ENCODE peak calls at places on chromosomes 1 and 21, in eight cellular contexts. X, L, R, S, E, A, Q and T are unnamed samples.

GRCh38 chr1:202317941-202318925 is 23.5 kb downstream of the UBE2T start:
- DNase-seq in L (no peak), S (no peak), X (no peak), R (no peak), A (no peak), E (no peak), Q (peak), T (no peak)

GRCh38 chr1:17212009-17212408 is 7.1 kb downstream of the PADI1 start:
- DNase-seq in L (no peak), A (no peak), E (no peak), R (no peak), X (no peak), S (no peak), Q (no peak), T (no peak)

GRCh38 chr1:231023150-231023549 is 16.9 kb downstream of the FAM89A start:
- DNase-seq in Q (peak), A (no peak), R (no peak), E (no peak), L (no peak), S (no peak), X (no peak), T (no peak)

GRCh38 chr1:12477936-12478611 is 139.9 kb downstream of the DHRS3 start:
- DNase-seq in S (peak), X (no peak), A (peak), L (peak), E (peak), R (peak), Q (peak), T (no peak)

GRCh38 chr1:3631330-3631729 is 6.5 kb downstream of the TPRG1L start:
- DNase-seq in X (no peak), R (no peak), E (no peak), S (peak), A (no peak), L (no peak), Q (no peak), T (no peak)

GRCh38 chr1:11301593-11301992 is 28.6 kb downstream of the UBIAD1 start:
- DNase-seq in L (no peak), A (no peak), E (no peak), R (no peak), X (no peak), S (no peak), Q (no peak), T (no peak)

GRCh38 chr1:231219422-231220401 is 21.3 kb upstream of the GNPAT start:
- DNase-seq in S (no peak), E (no peak), L (no peak), R (no peak), X (no peak), Q (no peak), A (no peak), T (no peak)

GRCh38 chr1:32178380-32179192 is 889 bp upstream of the TXLNA start:
- DNase-seq in X (no peak), R (no peak), S (peak), A (no peak), Q (no peak), L (no peak), E (no peak), T (no peak)

GRCh38 chr1:95368178-95368577 is 134.2 kb downstream of the RWDD3 start:
- DNase-seq in A (no peak), R (no peak), L (no peak), X (no peak), S (no peak), E (no peak), Q (no peak), T (no peak)

GRCh38 chr1:209230319-209230718 is 353.2 kb upstream of the CAMK1G start:
- DNase-seq in E (no peak), Q (no peak), X (no peak), A (no peak), R (no peak), L (no peak), S (no peak), T (no peak)

GRCh38 chr1:53182111-53182593 is 14.5 kb upstream of the CPT2 start:
- DNase-seq in A (peak), Q (peak), E (no peak), X (peak), R (peak), S (peak), L (peak), T (peak)

GRCh38 chr1:202562443-202563060 is 147.7 kb downstream of the SYT2 start:
- DNase-seq in E (no peak), R (no peak), X (no peak), S (no peak), L (no peak), A (no peak), Q (no peak), T (no peak)

GRCh38 chr1:237527761-237528160 is 363.0 kb downstream of the ZP4 start:
- DNase-seq in A (no peak), L (no peak), R (no peak), Q (no peak), E (no peak), S (no peak), X (no peak), T (no peak)

GRCh38 chr1:202628646-202629215 is 81.5 kb downstream of the SYT2 start:
- DNase-seq in A (no peak), R (no peak), E (no peak), L (no peak), S (no peak), X (no peak), Q (no peak), T (no peak)

GRCh38 chr1:20349971-20350370 is 59.3 kb downstream of the VWA5B1 start:
- DNase-seq in L (no peak), A (no peak), S (no peak), Q (no peak), X (no peak), E (no peak), R (no peak), T (no peak)

GRCh38 chr1:20348326-20348910 is 57.7 kb downstream of the VWA5B1 start:
- DNase-seq in Q (no peak), E (no peak), A (no peak), R (no peak), L (no peak), S (no peak), X (no peak), T (no peak)

GRCh38 chr1:20349561-20349960 is 58.9 kb downstream of the VWA5B1 start:
- DNase-seq in E (no peak), Q (no peak), A (no peak), S (no peak), R (no peak), L (no peak), X (no peak), T (no peak)

GRCh38 chr1:20346433-20346832 is 55.8 kb downstream of the VWA5B1 start:
- DNase-seq in X (no peak), R (no peak), L (no peak), E (no peak), A (no peak), S (no peak), Q (no peak), T (no peak)

DNA sequence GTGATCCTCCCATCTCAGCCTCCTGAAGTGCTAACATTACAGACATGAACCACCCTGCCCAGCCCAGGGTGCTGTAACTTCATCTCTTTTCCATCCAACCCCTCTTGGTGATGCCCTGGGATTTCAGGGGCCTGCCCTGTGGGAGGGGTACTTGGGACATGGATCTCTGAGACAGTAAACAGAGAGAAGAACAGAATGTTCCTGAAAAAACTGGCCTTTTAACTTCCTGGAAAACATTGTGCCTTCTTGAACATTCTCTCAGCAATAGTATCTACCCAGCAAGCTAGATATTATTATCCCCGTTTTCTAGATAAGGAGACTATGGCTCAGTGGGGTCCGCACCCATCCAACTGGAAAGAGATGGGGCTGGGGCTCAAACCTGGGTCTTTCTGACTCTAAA is 57.0 kb downstream of the VWA5B1 start:
- DNase-seq in A (no peak), E (no peak), Q (no peak), X (no peak), R (no peak), S (no peak), L (no peak), T (no peak)
- TF ChIP-seq POLR2A in A (no peak), E (no peak), Q (no peak), X (no peak), R (no peak), S (no peak), L (no peak), T (no peak)

DNA sequence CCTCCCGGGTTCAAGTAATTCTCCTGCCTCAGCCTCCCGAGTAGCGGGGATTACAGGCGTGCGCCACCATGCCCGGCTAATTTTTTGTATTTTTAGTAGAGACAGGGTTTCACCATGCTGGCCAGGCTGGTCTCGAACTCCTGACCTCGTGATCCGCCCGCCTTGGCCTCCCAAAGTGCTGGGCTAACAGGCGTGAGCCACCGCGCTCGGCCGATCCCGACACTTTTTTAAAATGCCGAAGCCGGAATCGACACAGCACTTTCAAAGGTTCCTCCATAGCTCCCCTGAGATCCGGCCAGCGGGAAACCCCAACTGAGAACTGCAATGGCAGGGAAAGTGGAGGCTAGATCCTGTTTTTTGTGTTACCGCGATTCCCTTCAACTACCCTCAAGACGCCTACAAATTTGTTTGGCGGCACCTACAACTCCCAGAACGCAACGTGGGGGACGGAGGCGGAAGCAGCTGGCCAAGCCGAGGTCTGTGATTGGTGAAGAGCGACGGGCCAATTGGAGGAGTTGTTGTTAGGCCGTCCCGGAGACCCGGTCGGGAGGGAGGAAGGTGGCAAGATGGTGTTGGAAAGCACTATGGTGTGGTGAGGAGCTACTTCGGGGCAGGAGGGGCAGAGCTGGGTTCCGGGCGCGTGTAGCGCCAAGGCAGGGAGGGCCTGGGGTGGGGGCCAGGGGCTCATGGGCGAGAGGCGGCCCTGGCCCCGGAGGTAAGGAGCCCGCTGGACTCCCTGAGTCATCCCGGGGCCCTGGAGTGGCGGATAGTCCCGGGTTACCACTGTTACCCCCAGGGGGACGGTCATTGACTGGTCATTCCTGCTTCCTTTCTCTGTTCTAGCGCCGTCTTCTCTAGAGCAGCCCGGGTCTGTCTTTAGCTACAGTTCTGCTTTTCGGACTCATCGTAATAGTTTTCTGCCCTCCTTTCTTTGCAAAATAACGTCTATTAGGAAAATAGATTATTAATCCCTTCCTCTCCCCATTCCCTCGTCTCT is at the start of gene PSMD4:
- DNase-seq in E (peak), Q (peak), X (peak), R (peak), L (peak), S (peak), A (peak), T (peak)
- TF ChIP-seq POLR2A in E (peak), Q (no peak), X (peak), R (peak), L (peak), S (peak), A (peak), T (peak)

DNA sequence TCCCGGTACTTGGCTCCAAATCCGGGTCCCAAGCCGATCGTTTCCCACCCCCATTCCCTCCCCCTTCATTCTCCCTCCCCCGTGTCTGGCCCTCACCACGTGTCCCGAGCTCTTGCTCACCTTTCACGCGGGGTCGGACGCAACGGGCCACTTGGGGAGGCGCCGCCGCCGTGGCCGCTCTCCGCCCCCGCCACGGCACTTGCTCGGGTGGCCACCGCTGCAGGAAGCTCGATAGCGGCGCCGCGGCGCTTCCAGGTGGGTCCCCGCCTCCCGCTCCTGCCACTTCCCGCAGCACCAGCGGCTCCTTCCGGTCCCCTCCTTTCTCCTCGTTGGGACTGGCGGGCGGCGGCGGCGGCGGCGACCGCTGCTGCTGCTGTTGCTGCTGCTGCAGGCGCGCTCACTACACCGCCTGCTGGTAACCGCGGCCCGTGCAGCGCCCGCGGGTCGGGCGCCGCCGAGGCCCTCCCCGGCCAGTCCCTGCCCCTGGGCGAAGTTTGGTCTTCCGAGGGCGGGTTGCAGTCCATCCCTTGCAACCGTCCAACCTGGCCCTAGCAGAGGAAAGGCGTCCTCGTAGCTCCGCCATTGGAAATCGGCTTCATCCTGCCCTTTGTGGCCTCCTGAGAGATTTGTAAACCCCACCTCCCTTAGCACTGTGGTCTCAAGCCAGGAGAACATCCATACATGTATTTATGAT is 831 bp upstream of the ZZZ3 start:
- DNase-seq in X (peak), Q (peak), S (peak), L (peak), E (peak), A (peak), R (peak), T (peak)
- TF ChIP-seq POLR2A in X (peak), Q (no peak), S (no peak), L (no peak), E (peak), A (no peak), R (peak), T (peak)

GRCh38 chr1:161207173-161207572 is 5.0 kb downstream of the NDUFS2 start:
- DNase-seq in E (no peak), L (no peak), X (no peak), A (no peak), R (peak), Q (no peak), S (peak), T (no peak)
- TF ChIP-seq POLR2A in E (peak), L (no peak), X (no peak), A (no peak), R (no peak), Q (no peak), S (no peak), T (no peak)

GRCh38 chr1:196897158-196897828 is 9.4 kb downstream of the CFHR4 start:
- DNase-seq in X (peak), L (no peak), Q (no peak), S (no peak), E (no peak), A (no peak), R (no peak), T (no peak)
- TF ChIP-seq POLR2A in X (no peak), L (no peak), Q (no peak), S (no peak), E (no peak), A (no peak), R (no peak), T (no peak)

DNA sequence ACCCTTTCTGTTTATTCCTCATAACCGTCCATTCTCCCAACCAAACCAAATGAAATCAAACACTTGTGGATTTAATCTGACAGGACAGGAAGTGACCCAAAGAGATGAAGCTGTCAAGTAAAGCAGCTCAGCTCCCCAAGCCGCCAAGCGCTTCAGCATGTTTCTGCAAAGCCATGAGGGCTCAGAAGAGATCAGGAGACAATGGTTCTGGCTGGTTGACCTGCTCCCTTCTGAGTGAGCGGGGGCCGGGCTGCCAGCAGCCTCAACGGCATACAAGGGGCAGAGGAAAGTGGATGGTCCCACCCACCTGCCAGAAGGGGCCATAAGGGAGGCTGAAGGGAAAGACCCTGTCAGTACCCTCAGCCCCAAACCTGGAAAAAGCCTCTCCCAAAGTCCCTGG is 45.3 kb downstream of the SLC45A1 start:
- DNase-seq in L (no peak), X (no peak), R (no peak), E (no peak), S (peak), A (peak), Q (no peak), T (no peak)
- TF ChIP-seq POLR2A in L (no peak), X (no peak), R (no peak), E (no peak), S (no peak), A (no peak), Q (no peak), T (no peak)

GRCh38 chr21:41418956-41419680 is 6.9 kb upstream of the MX1 start:
- DNase-seq in R (no peak), A (no peak), L (no peak), E (no peak), X (no peak), Q (peak), S (no peak), T (no peak)

GRCh38 chr21:41422546-41423372 is 3.3 kb upstream of the MX1 start:
- DNase-seq in X (peak), E (no peak), S (no peak), A (no peak), R (no peak), L (no peak), Q (peak), T (no peak)

GRCh38 chr21:41425588-41425953 is 468 bp upstream of the MX1 start:
- DNase-seq in X (peak), Q (no peak), R (no peak), L (no peak), A (no peak), E (no peak), S (no peak), T (no peak)

GRCh38 chr21:41418393-41418792 is 7.6 kb upstream of the MX1 start:
- DNase-seq in A (no peak), L (no peak), E (no peak), X (no peak), Q (peak), S (no peak), R (no peak), T (no peak)

GRCh38 chr21:41419921-41420862 is 5.8 kb upstream of the MX1 start:
- DNase-seq in L (peak), S (peak), X (peak), Q (peak), R (peak), E (no peak), A (peak), T (peak)
- TF ChIP-seq POLR2A in L (no peak), S (no peak), X (no peak), Q (no peak), R (no peak), E (peak), A (no peak), T (peak)